ENCODE peak calls at places on chromosomes 12 and 14, in six cellular contexts. O is NCI-H460, I is fibroblast of pulmonary artery, U is NCI-H2107, E is mesendoderm, J is pulmonary artery endothelial cell. N is an unnamed sample.

GRCh38 chr12:110739488-110739887 is 3.2 kb downstream of the PPP1CC start:
- DNase-seq in O (no peak), I (no peak), U (no peak), E (no peak), J (no peak), N (no peak)

GRCh38 chr14:50795127-50795526 is 35.8 kb downstream of the NIN start:
- DNase-seq in O (no peak), I (no peak), U (no peak), E (no peak), J (no peak), N (no peak)

GRCh38 chr12:45296046-45296586 is 80.2 kb downstream of the ANO6 start:
- DNase-seq in O (no peak), I (no peak), U (no peak), E (no peak), J (no peak), N (no peak)

GRCh38 chr12:19826988-19827550 is 387.8 kb downstream of the AEBP2 start:
- DNase-seq in O (no peak), I (no peak), U (no peak), E (no peak), J (no peak), N (no peak)

GRCh38 chr12:26971963-26972362 is 33.7 kb downstream of the FGFR1OP2 start:
- DNase-seq in O (no peak), I (no peak), U (no peak), E (no peak), J (no peak), N (no peak)

GRCh38 chr14:68402525-68403101 is 390.3 kb downstream of the ZFP36L1 start:
- DNase-seq in O (no peak), I (no peak), U (no peak), E (no peak), J (no peak), N (no peak)

GRCh38 chr12:57496822-57497221 is 9.0 kb downstream of the MARS1 start:
- DNase-seq in O (no peak), I (no peak), U (no peak), E (no peak), J (no peak), N (no peak)

GRCh38 chr12:111444706-111445310 is 39.1 kb downstream of the SH2B3 start:
- DNase-seq in O (no peak), I (peak), U (no peak), E (peak), J (no peak), N (peak)

GRCh38 chr14:95564060-95564459 is 29.2 kb downstream of the GLRX5 start:
- DNase-seq in O (no peak), I (peak), U (no peak), E (no peak), J (no peak), N (no peak)

GRCh38 chr14:28012629-28013415 is 753.8 kb upstream of the FOXG1 start:
- DNase-seq in O (no peak), I (no peak), U (no peak), E (peak), J (no peak), N (no peak)

GRCh38 chr12:96258451-96258933 is 64.3 kb downstream of the ELK3 start:
- DNase-seq in O (no peak), I (peak), U (peak), E (peak), J (no peak), N (no peak)

GRCh38 chr12:76084277-76085158 is at the start of gene NAP1L1:
- DNase-seq in O (peak), I (peak), U (peak), E (peak), J (peak), N (peak)

GRCh38 chr14:50061664-50062437 is 54.5 kb downstream of the VCPKMT start:
- DNase-seq in O (no peak), I (peak), U (no peak), E (peak), J (no peak), N (no peak)

GRCh38 chr14:102185360-102185759 is 45.7 kb downstream of the WDR20 start:
- DNase-seq in O (peak), I (no peak), U (no peak), E (no peak), J (no peak), N (no peak)

GRCh38 chr12:89427508-89428156 is 75.3 kb upstream of the DUSP6 start:
- DNase-seq in O (no peak), I (no peak), U (no peak), E (no peak), J (no peak), N (no peak)

GRCh38 chr12:104695453-104696148 is 238.9 kb downstream of the CHST11 start:
- DNase-seq in O (no peak), I (peak), U (peak), E (no peak), J (peak), N (no peak)

GRCh38 chr14:81430284-81430683 is 30.2 kb upstream of the STON2 start:
- DNase-seq in O (no peak), I (no peak), U (no peak), E (no peak), J (no peak), N (no peak)

GRCh38 chr14:69625299-69626131 is 14.1 kb downstream of the SUSD6 start:
- DNase-seq in O (no peak), I (peak), U (no peak), E (no peak), J (peak), N (no peak)